ENCODE peak calls at places on chromosome 7, in nine cellular contexts. H is WTC11; P is anterior cingulate cortex; I is cardiac muscle cell; K is SW480; C is occipital lobe; G is left ventricle myocardium superior; O is stimulated activated naive B cell treated with anti-CD40 and anti-IgM and Interleukin-4, amounts not matched to agents 10 μg/mL and 1 μg/mL and 100 μg/mL, for 72 hours; J is HFFc6. V is an unnamed sample.

GRCh38 chr7:124992881-124993562 is 63.4 kb upstream of the POT1 start:
- DNase-seq in H (no peak), P (no peak), I (no peak), K (no peak), C (no peak), G (no peak), O (no peak), J (peak), V (peak)

GRCh38 chr7:142696456-142697179 is 52.7 kb upstream of the PRSS1 start:
- DNase-seq in H (no peak), P (no peak), I (no peak), K (no peak), C (no peak), G (no peak), O (no peak), J (no peak), V (no peak)

GRCh38 chr7:98836811-98837631 is 32.8 kb downstream of the TMEM130 start:
- DNase-seq in H (peak), P (no peak), I (peak), K (peak), C (no peak), G (peak), O (peak), J (no peak), V (no peak)

GRCh38 chr7:23713285-23714235 is 3.5 kb downstream of the STK31 start:
- DNase-seq in H (no peak), P (no peak), I (no peak), K (peak), C (no peak), G (no peak), O (no peak), J (peak), V (peak)

GRCh38 chr7:146701166-146701565 is 584.6 kb downstream of the CNTNAP2 start:
- DNase-seq in H (no peak), P (no peak), I (no peak), K (no peak), C (no peak), G (no peak), O (no peak), J (no peak), V (no peak)

GRCh38 chr7:143896667-143897066 is 5.3 kb downstream of the TCAF1 start:
- DNase-seq in H (no peak), P (no peak), I (no peak), K (no peak), C (no peak), G (no peak), O (no peak), J (no peak), V (no peak)

GRCh38 chr7:101950450-101951119 is 133.2 kb downstream of the CUX1 start:
- DNase-seq in H (no peak), P (no peak), I (no peak), K (peak), C (no peak), G (peak), O (no peak), J (peak), V (peak)

GRCh38 chr7:5589819-5590595 is 166.4 kb upstream of the TNRC18 start:
- DNase-seq in H (no peak), P (no peak), I (no peak), K (no peak), C (no peak), G (no peak), O (no peak), J (no peak), V (no peak)

GRCh38 chr7:99562832-99563231 is 4.4 kb downstream of the ZNF655 start:
- DNase-seq in H (no peak), P (no peak), I (no peak), K (peak), C (no peak), G (no peak), O (no peak), J (peak), V (peak)

GRCh38 chr7:55242613-55243012 is 122.5 kb upstream of the LANCL2 start:
- DNase-seq in H (no peak), P (no peak), I (no peak), K (no peak), C (no peak), G (no peak), O (no peak), J (peak), V (no peak)

GRCh38 chr7:77409739-77410545 is 6.2 kb downstream of the GSAP start:
- DNase-seq in H (no peak), P (no peak), I (no peak), K (no peak), C (no peak), G (no peak), O (no peak), J (peak), V (peak)

GRCh38 chr7:147400221-147400689 is 1190.3 kb upstream of the C7orf33 start:
- DNase-seq in H (no peak), P (no peak), I (no peak), K (no peak), C (no peak), G (no peak), O (no peak), J (no peak), V (peak)

GRCh38 chr7:110944966-110945644 is 145.8 kb upstream of the LRRN3 start:
- DNase-seq in H (no peak), P (no peak), I (no peak), K (no peak), C (no peak), G (no peak), O (no peak), J (no peak), V (no peak)

V was measured in AG08396.